ENCODE peak calls at places on chromosomes 11 and 22, in six cellular contexts. G is OCI-LY7, J is astrocyte, A is mammary epithelial cell, H is HFF-Myc, I is HepG2. C is an unnamed sample.

GRCh38 chr11:115017529-115017928 is 339.2 kb downstream of the NXPE2 start:
- DNase-seq in H (no peak), J (no peak), A (no peak), G (no peak), I (no peak), C (no peak)

GRCh38 chr11:60756307-60757032 is at the start of gene MS4A15:
- DNase-seq in A (peak), G (peak), H (no peak), I (peak), J (no peak), C (peak)

GRCh38 chr11:115145316-115145715 is 358.9 kb downstream of the CADM1 start:
- DNase-seq in A (no peak), G (no peak), J (no peak), I (no peak), H (no peak), C (no peak)

GRCh38 chr11:61092280-61092766 is 10.0 kb upstream of the CD5 start:
- DNase-seq in H (no peak), G (no peak), I (no peak), J (no peak), A (no peak), C (no peak)

GRCh38 chr22:17912942-17913704 is 111.2 kb downstream of the MICAL3 start:
- DNase-seq in G (no peak), H (no peak), A (no peak), J (no peak), I (no peak), C (no peak)

GRCh38 chr11:115257286-115258077 is 246.7 kb downstream of the CADM1 start:
- DNase-seq in J (no peak), H (no peak), G (peak), A (no peak), I (no peak), C (no peak)

GRCh38 chr11:65856689-65857499 is 1.1 kb downstream of the CFL1 start:
- DNase-seq in J (peak), I (peak), A (peak), G (peak), H (no peak), C (peak)

GRCh38 chr22:29938285-29938693 is 55.3 kb downstream of the MTMR3 start:
- DNase-seq in H (no peak), A (no peak), I (no peak), J (peak), G (no peak), C (no peak)

GRCh38 chr22:44574581-44575343 is 76.7 kb upstream of the RTL6 start:
- DNase-seq in H (no peak), A (no peak), J (peak), G (no peak), I (no peak), C (no peak)

GRCh38 chr11:61173456-61173855 is 12.2 kb upstream of the VPS37C start:
- DNase-seq in I (peak), H (no peak), A (peak), G (peak), J (no peak), C (peak)

GRCh38 chr11:105000797-105001196 is 22.2 kb downstream of the CASP5 start:
- DNase-seq in J (no peak), H (no peak), G (peak), I (no peak), A (no peak), C (peak)

GRCh38 chr22:37753746-37754145 is 54.0 kb upstream of the GCAT start:
- DNase-seq in I (no peak), H (no peak), G (no peak), A (no peak), J (no peak), C (no peak)

GRCh38 chr22:27668828-27669797 is 132.4 kb downstream of the MN1 start:
- DNase-seq in J (peak), H (no peak), I (peak), G (no peak), A (no peak), C (peak)

GRCh38 chr11:32056445-32056844 is 34.4 kb upstream of the RCN1 start:
- DNase-seq in I (no peak), A (peak), G (no peak), J (peak), H (peak), C (no peak)

GRCh38 chr22:37230673-37231405 is 13.2 kb downstream of the RAC2 start:
- DNase-seq in A (no peak), J (no peak), H (no peak), G (no peak), I (no peak), C (no peak)

GRCh38 chr22:41267958-41268357 is 18.0 kb downstream of the RANGAP1 start:
- DNase-seq in G (no peak), H (no peak), A (no peak), I (no peak), J (no peak), C (no peak)

GRCh38 chr22:49753961-49754673 is 73.6 kb downstream of the BRD1 start:
- DNase-seq in H (no peak), I (no peak), G (no peak), A (no peak), J (no peak), C (no peak)

GRCh38 chr22:23789121-23789520 is 2.4 kb downstream of the SMARCB1 start:
- DNase-seq in I (no peak), J (no peak), A (no peak), H (no peak), G (no peak), C (no peak)

GRCh38 chr11:36600155-36600554 is 2.1 kb upstream of the RAG2 start:
- DNase-seq in J (no peak), A (no peak), H (no peak), G (no peak), I (no peak), C (no peak)

GRCh38 chr11:72135891-72136676 is 559 bp downstream of the FOLR3 start:
- DNase-seq in G (no peak), J (peak), I (no peak), H (no peak), A (no peak), C (no peak)

GRCh38 chr22:38554281-38554680 is 15.7 kb downstream of the DMC1 start:
- DNase-seq in G (no peak), J (peak), A (peak), H (peak), I (no peak), C (no peak)

GRCh38 chr11:130192845-130193267 is 33.3 kb downstream of the ST14 start:
- DNase-seq in A (no peak), G (no peak), J (no peak), H (no peak), I (peak), C (no peak)

GRCh38 chr11:6825333-6825744 is 20.1 kb upstream of the OR10A5 start:
- DNase-seq in J (no peak), H (no peak), G (no peak), A (peak), I (no peak), C (peak)

GRCh38 chr11:9150501-9150900 is 59.1 kb upstream of the SCUBE2 start:
- DNase-seq in A (peak), J (peak), H (no peak), G (no peak), I (no peak), C (peak)

GRCh38 chr11:44095506-44096359 is at the start of gene EXT2:
- DNase-seq in J (peak), H (peak), I (peak), A (peak), G (peak), C (peak)

GRCh38 chr11:8501838-8502237 is 92.2 kb downstream of the STK33 start:
- DNase-seq in I (no peak), G (no peak), J (peak), H (no peak), A (peak), C (peak)

GRCh38 chr11:66880484-66881211 is 23.8 kb downstream of the LRFN4 start:
- DNase-seq in H (no peak), G (peak), J (no peak), A (peak), I (no peak), C (peak)

GRCh38 chr11:117809236-117810055 is 12.4 kb upstream of the DSCAML1 start:
- DNase-seq in G (no peak), H (no peak), J (no peak), A (peak), I (no peak), C (peak)

GRCh38 chr11:126282361-126282741 is 542 bp upstream of the TIRAP start:
- DNase-seq in G (peak), A (peak), H (no peak), J (peak), I (peak), C (peak)

GRCh38 chr22:47333625-47334024 is 571.2 kb downstream of the TBC1D22A start:
- DNase-seq in G (no peak), H (peak), I (peak), A (peak), J (peak), C (peak)

GRCh38 chr22:28299760-28300159 is 379.9 kb downstream of the TTC28 start:
- DNase-seq in A (no peak), G (no peak), H (no peak), J (peak), I (no peak), C (no peak)

GRCh38 chr11:86983071-86983488 is 27.9 kb upstream of the FZD4 start:
- DNase-seq in H (no peak), J (no peak), G (no peak), A (peak), I (peak), C (peak)

GRCh38 chr22:25853902-25854301 is 111.9 kb downstream of the MYO18B start:
- DNase-seq in G (peak), A (no peak), I (peak), H (no peak), J (no peak), C (no peak)

GRCh38 chr22:48510599-48510998 is 1317.1 kb downstream of the BRD1 start:
- DNase-seq in H (no peak), A (no peak), G (no peak), J (no peak), I (no peak), C (no peak)

GRCh38 chr22:48505891-48506290 is 1321.8 kb downstream of the BRD1 start:
- DNase-seq in H (no peak), J (no peak), A (no peak), G (no peak), I (no peak), C (no peak)

GRCh38 chr22:48506506-48507145 is 1321.0 kb downstream of the BRD1 start:
- DNase-seq in I (no peak), A (no peak), G (no peak), J (no peak), H (no peak), C (no peak)

GRCh38 chr22:48507171-48507570 is 1320.5 kb downstream of the BRD1 start:
- DNase-seq in H (no peak), A (no peak), G (no peak), I (no peak), J (no peak), C (no peak)

GRCh38 chr22:48507595-48508350 is 1319.9 kb downstream of the BRD1 start:
- DNase-seq in J (no peak), I (peak), H (no peak), G (no peak), A (no peak), C (no peak)
- TF ChIP-seq CTCF in J (no peak), I (no peak), H (no peak), G (no peak), A (no peak), C (no peak)

GRCh38 chr11:119087747-119088241 is 3.1 kb downstream of the HMBS start:
- DNase-seq in J (no peak), A (no peak), H (no peak), I (no peak), G (no peak), C (no peak)

GRCh38 chr11:119089319-119089718 is 4.6 kb downstream of the HMBS start:
- DNase-seq in J (no peak), A (no peak), I (no peak), G (no peak), H (no peak), C (no peak)

GRCh38 chr11:119084663-119085522 is at the start of gene HMBS:
- DNase-seq in A (peak), J (peak), G (peak), I (peak), H (peak), C (peak)

GRCh38 chr11:119081682-119082081 is 3.0 kb upstream of the HMBS start:
- DNase-seq in J (no peak), A (no peak), G (no peak), I (no peak), H (no peak), C (no peak)

DNA sequence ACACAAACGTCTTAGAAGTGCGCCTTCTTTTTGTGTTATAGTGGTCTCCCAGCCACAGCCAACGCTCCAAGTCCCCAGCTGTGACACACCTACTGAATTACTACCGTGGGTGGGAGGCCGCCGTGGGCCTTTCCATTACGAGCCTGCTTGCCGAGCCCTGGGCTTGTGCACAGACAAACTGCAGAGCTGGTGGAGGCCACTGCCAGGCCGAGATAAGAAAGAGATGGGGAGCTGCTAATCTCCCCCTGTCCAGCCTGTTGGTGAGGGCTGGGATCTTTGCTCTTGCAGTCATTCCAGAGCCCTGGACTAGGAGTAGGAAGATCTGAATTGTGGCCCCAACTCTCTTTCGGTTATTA is 820 bp downstream of the HMBS start:
- DNase-seq in I (no peak), G (no peak), A (no peak), H (no peak), J (peak), C (no peak)
- H3K4me3 ChIP-seq in I (peak), G (peak), A (peak), H (peak), J (peak), C (peak)

GRCh38 chr11:83068573-83068972 is 3.1 kb downstream of the RAB30 start:
- DNase-seq in G (no peak), A (no peak), J (no peak), H (no peak), I (no peak), C (no peak)
- TF ChIP-seq CTCF in G (no peak), A (no peak), J (no peak), H (no peak), I (no peak), C (no peak)

DNA sequence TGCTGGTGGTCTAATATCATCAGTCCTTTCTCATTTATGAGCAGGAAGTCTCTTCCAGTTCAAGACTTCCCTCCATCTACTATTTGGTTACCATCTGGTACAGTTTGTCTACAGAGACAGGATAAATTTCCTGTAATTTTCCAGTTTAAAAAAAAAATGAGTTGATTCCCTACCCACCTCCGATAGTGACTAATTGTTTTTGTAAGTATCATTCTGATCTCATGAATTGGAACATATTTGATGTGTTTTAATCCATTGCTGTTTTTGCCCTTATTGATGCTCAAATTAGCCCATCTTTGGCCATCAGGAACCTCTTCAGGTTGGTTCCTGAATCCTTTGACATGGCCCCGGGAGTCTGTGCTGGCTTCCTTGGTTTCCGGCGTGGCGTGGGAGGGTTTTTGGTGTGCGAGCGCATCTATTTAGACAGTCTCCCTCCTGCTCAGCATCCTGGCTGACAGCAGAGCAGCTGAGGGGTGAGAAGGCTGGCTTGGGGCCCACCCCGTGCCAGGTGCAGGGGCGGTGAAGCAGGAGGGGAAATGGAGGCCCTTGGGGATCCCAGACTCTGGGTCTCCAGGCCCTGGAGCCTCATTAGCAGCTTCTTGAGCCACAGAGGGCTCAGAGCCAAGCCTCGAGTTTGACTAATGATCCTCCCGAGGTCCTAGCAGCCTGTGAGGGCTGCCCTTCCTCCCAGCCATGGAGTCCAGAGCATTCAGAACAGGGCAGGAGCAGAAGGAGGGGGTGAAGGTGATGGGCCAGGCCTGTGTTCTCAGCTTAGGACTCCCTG is 6.8 kb downstream of the OMP start:
- DNase-seq in H (no peak), G (no peak), A (no peak), I (no peak), J (peak), C (no peak)
- H3K4me3 ChIP-seq in H (no peak), G (no peak), A (no peak), I (no peak), J (no peak), C (no peak)

DNA sequence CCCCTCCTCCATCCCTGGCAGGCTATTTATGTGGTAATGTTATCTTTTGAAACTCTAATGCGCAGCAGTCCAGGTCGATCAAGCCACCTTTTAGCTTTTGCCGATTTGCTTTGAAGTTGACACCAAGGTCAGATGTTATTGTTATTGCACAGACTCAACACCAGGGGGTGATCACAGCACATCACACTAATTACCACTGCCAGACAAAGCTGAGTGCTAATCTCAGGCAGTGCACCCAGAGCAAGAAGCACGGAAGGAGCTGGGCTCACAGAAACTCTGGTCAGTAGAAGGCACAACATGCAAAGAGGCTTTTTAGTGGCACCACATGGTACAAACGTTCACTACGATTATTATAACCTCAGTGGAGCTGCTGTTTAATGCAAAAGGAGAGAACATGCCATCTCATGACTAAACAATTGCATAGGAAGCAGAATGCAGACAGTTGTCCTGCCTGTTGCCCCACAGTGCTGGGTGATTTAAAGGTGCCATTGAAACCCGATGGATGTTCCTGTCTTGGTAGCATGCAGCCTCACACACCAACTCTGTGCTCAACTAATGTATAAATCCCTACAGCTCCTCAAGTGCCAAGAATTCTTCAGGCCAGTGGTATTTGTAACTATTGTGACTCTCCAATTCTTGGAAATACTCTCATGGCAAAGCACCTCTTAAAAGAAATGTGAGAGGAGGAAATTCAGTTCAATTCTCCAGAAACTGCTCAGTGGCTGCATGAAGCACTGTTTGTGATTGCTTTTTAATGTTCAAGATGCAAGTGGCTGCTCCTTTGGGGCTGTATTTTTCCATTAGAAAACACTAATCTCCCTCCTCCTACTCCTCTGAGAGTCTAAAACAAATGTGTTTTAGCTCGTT is 353.9 kb upstream of the DDI1 start:
- DNase-seq in H (peak), J (peak), G (peak), I (peak), A (peak), C (peak)
- TF ChIP-seq CTCF in H (peak), J (peak), G (peak), I (peak), A (peak), C (peak)

GRCh38 chr22:46250783-46251125 is 661 bp upstream of the CDPF1 start:
- DNase-seq in H (no peak), G (peak), A (no peak), I (no peak), J (no peak), C (no peak)

GRCh38 chr22:46247443-46247975 is 2.6 kb downstream of the CDPF1 start:
- DNase-seq in H (no peak), A (no peak), I (no peak), J (no peak), G (no peak), C (no peak)

GRCh38 chr22:46250035-46250782 is at the start of gene CDPF1:
- DNase-seq in J (peak), A (peak), G (peak), H (peak), I (peak), C (peak)

GRCh38 chr22:46251816-46252380 is 1.8 kb upstream of the CDPF1 start:
- DNase-seq in I (no peak), A (no peak), H (no peak), J (no peak), G (no peak), C (no peak)

GRCh38 chr22:46251266-46251665 is 1.2 kb upstream of the CDPF1 start:
- DNase-seq in A (no peak), G (no peak), J (no peak), I (no peak), H (no peak), C (no peak)
- H3K4me3 ChIP-seq in A (peak), G (peak), J (peak), I (peak), H (peak), C (peak)

C was measured in epithelial cell of esophagus.